ENCODE peak calls at places on chromosomes 2 and 18, in seven cellular contexts. G, E, C, O, X, N and P are unnamed samples.
A peak's percentile ranks its signal among the peaks of the same experiment; 100 is the strongest.

GRCh38 chr2:216777637-216778273 is 82.1 kb downstream of the TNP1 start:
- DNase-seq in G (no peak), E (peak; percentile 80), C (peak; percentile 82), O (peak; percentile 84), X (no peak), N (peak; percentile 49), P (peak; percentile 86)

GRCh38 chr2:211359353-211359752 is 803.0 kb downstream of the CPS1 start:
- DNase-seq in G (no peak), E (no peak), C (no peak), O (no peak), X (no peak), N (no peak), P (no peak)

GRCh38 chr2:240236217-240237111 is 96.0 kb upstream of the OTOS start:
- DNase-seq in G (no peak), E (no peak), C (peak; percentile 32), O (no peak), X (no peak), N (no peak), P (no peak)

GRCh38 chr2:86042256-86043168 is 63.2 kb downstream of the POLR1A start:
- DNase-seq in G (no peak), E (no peak), C (no peak), O (no peak), X (peak; percentile 8), N (no peak), P (no peak)

GRCh38 chr18:55355220-55355619 is 232.8 kb downstream of the TCF4 start:
- DNase-seq in G (no peak), E (no peak), C (no peak), O (no peak), X (no peak), N (no peak), P (no peak)

GRCh38 chr2:71882949-71883472 is 264.7 kb downstream of the CYP26B1 start:
- DNase-seq in G (peak; percentile 81), E (peak; percentile 29), C (peak; percentile 96), O (peak; percentile 21), X (peak; percentile 27), N (peak; percentile 78), P (peak; percentile 95)

GRCh38 chr2:8003462-8004075 is 678.3 kb upstream of the ID2 start:
- DNase-seq in G (peak; percentile 71), E (no peak), C (peak; percentile 11), O (no peak), X (peak; percentile 60), N (peak; percentile 70), P (peak; percentile 55)

GRCh38 chr2:126751477-126751876 is 95.5 kb downstream of the GYPC start:
- DNase-seq in G (no peak), E (no peak), C (no peak), O (no peak), X (no peak), N (no peak), P (no peak)

GRCh38 chr18:8989855-8990254 is 112.6 kb upstream of the NDUFV2 start:
- DNase-seq in G (no peak), E (no peak), C (no peak), O (no peak), X (no peak), N (no peak), P (no peak)

GRCh38 chr18:8989017-8989416 is 113.5 kb upstream of the NDUFV2 start:
- DNase-seq in G (no peak), E (no peak), C (peak; percentile 58), O (no peak), X (no peak), N (no peak), P (no peak)

GRCh38 chr18:8991131-8991530 is 111.4 kb upstream of the NDUFV2 start:
- DNase-seq in G (no peak), E (no peak), C (no peak), O (no peak), X (no peak), N (no peak), P (no peak)

GRCh38 chr18:8988262-8988871 is 114.1 kb upstream of the NDUFV2 start:
- DNase-seq in G (peak; percentile 35), E (peak; percentile 41), C (peak; percentile 71), O (peak; percentile 52), X (peak; percentile 22), N (peak; percentile 69), P (peak; percentile 85)

GRCh38 chr18:8990276-8991031 is 112.0 kb upstream of the NDUFV2 start:
- DNase-seq in G (no peak), E (no peak), C (no peak), O (no peak), X (no peak), N (no peak), P (no peak)
- TF ChIP-seq POLR2A in G (no peak), E (no peak), C (no peak), O (no peak), X (no peak), N (no peak), P (no peak)

GRCh38 chr2:217866457-217866856 is 136.3 kb downstream of the TNS1 start:
- DNase-seq in G (no peak), E (no peak), C (no peak), O (no peak), X (no peak), N (no peak), P (no peak)

GRCh38 chr2:217864960-217865359 is 137.8 kb downstream of the TNS1 start:
- DNase-seq in G (no peak), E (no peak), C (no peak), O (no peak), X (no peak), N (no peak), P (no peak)

GRCh38 chr2:217863874-217864273 is 138.9 kb downstream of the TNS1 start:
- DNase-seq in G (no peak), E (no peak), C (no peak), O (no peak), X (no peak), N (no peak), P (no peak)

GRCh38 chr2:217868265-217868892 is 134.4 kb downstream of the TNS1 start:
- DNase-seq in G (no peak), E (no peak), C (no peak), O (no peak), X (no peak), N (no peak), P (no peak)

DNA sequence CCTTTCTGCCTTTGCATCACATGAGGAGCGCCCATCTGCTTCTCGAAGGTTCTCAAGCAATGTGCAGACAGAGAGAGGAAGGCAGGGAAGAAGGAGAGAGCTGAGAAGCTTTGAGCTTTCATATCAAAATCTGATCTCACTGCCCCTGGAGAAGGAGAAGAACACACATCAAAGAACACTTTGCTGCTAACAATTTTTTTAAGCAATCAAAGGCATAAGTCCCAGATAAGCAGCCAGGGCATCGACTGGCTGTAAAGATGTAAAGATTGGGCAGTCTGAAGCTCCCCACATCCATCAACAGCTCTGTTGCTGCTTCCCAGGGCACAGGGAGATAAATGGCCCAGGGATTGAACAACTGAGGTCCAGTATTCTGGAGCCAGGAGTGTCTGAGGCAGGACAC is 137.4 kb downstream of the TNS1 start:
- DNase-seq in G (no peak), E (no peak), C (no peak), O (no peak), X (no peak), N (no peak), P (no peak)
- TF ChIP-seq POLR2A in G (no peak), E (no peak), C (no peak), O (no peak), X (no peak), N (no peak), P (no peak)

GRCh38 chr2:45964226-45964841 is 312.9 kb downstream of the PRKCE start:
- DNase-seq in G (peak; percentile 74), E (peak; percentile 72), C (no peak), O (peak; percentile 97), X (peak; percentile 73), N (peak; percentile 90), P (no peak)
- TF ChIP-seq POLR2A in G (no peak), E (no peak), C (no peak), O (no peak), X (no peak), N (no peak), P (no peak)

GRCh38 chr18:21740724-21741510 is at the start of gene MIB1:
- DNase-seq in G (peak; percentile 22), E (peak; percentile 18), C (peak; percentile 89), O (peak; percentile 89), X (peak; percentile 99), N (peak; percentile 41), P (peak; percentile 79)
- TF ChIP-seq POLR2A in G (no peak), E (peak; percentile 47), C (peak; percentile 68), O (peak; percentile 67), X (peak; percentile 79), N (peak; percentile 71), P (peak; percentile 78)